ENCODE peak calls at places on chromosomes 7 and 10, in seven cellular contexts. One of them, this sample, is unnamed.

GRCh38 chr10:123926401-123927264 is 35.0 kb upstream of the CPXM2 start:
- DNase-seq in ovary: no peak
- DNase-seq in H1: no peak
- DNase-seq in esophagus muscularis mucosa: no peak
- DNase-seq in transverse colon: no peak
- DNase-seq in stomach: no peak
- DNase-seq in GM12878: peak; percentile 5
- DNase-seq in this sample: no peak

GRCh38 chr10:48603421-48604038 is 1.3 kb downstream of the ARHGAP22 start:
- DNase-seq in esophagus muscularis mucosa: no peak
- DNase-seq in transverse colon: no peak
- DNase-seq in H1: no peak
- DNase-seq in stomach: no peak
- DNase-seq in GM12878: no peak
- DNase-seq in ovary: no peak
- DNase-seq in this sample: peak; percentile 38

GRCh38 chr10:1154531-1154930 is 98.3 kb downstream of the WDR37 start:
- DNase-seq in GM12878: no peak
- DNase-seq in transverse colon: no peak
- DNase-seq in esophagus muscularis mucosa: peak; percentile 80
- DNase-seq in stomach: peak; percentile 18
- DNase-seq in H1: no peak
- DNase-seq in ovary: no peak
- DNase-seq in this sample: peak; percentile 29

GRCh38 chr10:13969118-13969791 is 361.5 kb downstream of the FRMD4A start:
- DNase-seq in GM12878: no peak
- DNase-seq in H1: no peak
- DNase-seq in esophagus muscularis mucosa: no peak
- DNase-seq in stomach: no peak
- DNase-seq in transverse colon: no peak
- DNase-seq in ovary: no peak
- DNase-seq in this sample: no peak

GRCh38 chr7:46752881-46753366 is 829.0 kb downstream of the TNS3 start:
- DNase-seq in stomach: no peak
- DNase-seq in esophagus muscularis mucosa: no peak
- DNase-seq in ovary: no peak
- DNase-seq in GM12878: no peak
- DNase-seq in transverse colon: no peak
- DNase-seq in H1: no peak
- DNase-seq in this sample: no peak

GRCh38 chr7:152136623-152137022 is 111.1 kb downstream of the GALNT11 start:
- DNase-seq in stomach: no peak
- DNase-seq in ovary: no peak
- DNase-seq in esophagus muscularis mucosa: peak; percentile 84
- DNase-seq in H1: no peak
- DNase-seq in GM12878: no peak
- DNase-seq in transverse colon: no peak
- DNase-seq in this sample: no peak

GRCh38 chr10:120503695-120504094 is 46.7 kb downstream of the PLPP4 start:
- DNase-seq in stomach: no peak
- DNase-seq in transverse colon: no peak
- DNase-seq in GM12878: no peak
- DNase-seq in H1: no peak
- DNase-seq in esophagus muscularis mucosa: no peak
- DNase-seq in ovary: no peak
- DNase-seq in this sample: no peak

GRCh38 chr7:45325378-45325777 is 167.8 kb downstream of the RAMP3 start:
- DNase-seq in H1: no peak
- DNase-seq in stomach: no peak
- DNase-seq in esophagus muscularis mucosa: no peak
- DNase-seq in transverse colon: no peak
- DNase-seq in ovary: no peak
- DNase-seq in GM12878: no peak
- DNase-seq in this sample: no peak

GRCh38 chr10:104809288-104810090 is 168.4 kb downstream of the SORCS3 start:
- DNase-seq in esophagus muscularis mucosa: no peak
- DNase-seq in GM12878: no peak
- DNase-seq in stomach: no peak
- DNase-seq in ovary: no peak
- DNase-seq in transverse colon: no peak
- DNase-seq in H1: peak; percentile 23
- DNase-seq in this sample: no peak

DNA sequence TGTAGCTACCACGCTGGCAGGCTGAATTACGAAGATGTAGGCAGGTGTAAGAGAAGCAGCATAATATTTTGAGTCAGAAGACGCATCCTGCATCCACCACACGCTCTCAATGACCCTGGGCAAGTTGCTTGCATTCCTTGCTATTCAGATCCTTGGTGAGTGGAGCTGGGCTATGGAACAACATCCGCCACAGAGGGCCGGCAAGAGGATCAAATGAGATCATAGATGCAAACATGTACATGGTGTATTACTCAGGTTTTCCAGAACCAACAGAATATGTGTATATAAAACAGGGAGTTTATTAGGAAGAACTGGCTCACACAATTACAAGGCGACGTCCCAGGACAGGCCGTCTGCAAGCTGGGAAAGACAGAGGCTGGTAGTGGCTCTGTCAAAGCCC is 51.5 kb downstream of the ADAM12 start:
- DNase-seq in GM12878: no peak
- DNase-seq in H1: no peak
- DNase-seq in stomach: no peak
- DNase-seq in esophagus muscularis mucosa: peak; percentile 86
- DNase-seq in transverse colon: no peak
- DNase-seq in ovary: no peak
- DNase-seq in this sample: no peak
- H3K27ac ChIP-seq in GM12878: no peak overlapping the region
- H3K27ac ChIP-seq in H1: no peak overlapping the region
- H3K27ac ChIP-seq in stomach: no peak overlapping the region
- H3K27ac ChIP-seq in esophagus muscularis mucosa: no peak overlapping the region
- H3K27ac ChIP-seq in transverse colon: no peak overlapping the region
- H3K27ac ChIP-seq in ovary: no peak overlapping the region
- H3K27ac ChIP-seq in this sample: no peak overlapping the region

GRCh38 chr7:130910949-130911944 is 177.2 kb upstream of the KLF14 start:
- DNase-seq in esophagus muscularis mucosa: no peak
- DNase-seq in H1: no peak
- DNase-seq in GM12878: no peak
- DNase-seq in ovary: no peak
- DNase-seq in stomach: no peak
- DNase-seq in transverse colon: no peak
- DNase-seq in this sample: no peak

GRCh38 chr7:130909881-130910672 is 176.1 kb upstream of the KLF14 start:
- DNase-seq in ovary: no peak
- DNase-seq in GM12878: no peak
- DNase-seq in esophagus muscularis mucosa: no peak
- DNase-seq in H1: no peak
- DNase-seq in transverse colon: no peak
- DNase-seq in stomach: no peak
- DNase-seq in this sample: no peak

GRCh38 chr7:130912910-130913720 is 179.1 kb upstream of the KLF14 start:
- DNase-seq in GM12878: peak; percentile 80
- DNase-seq in transverse colon: peak; percentile 79
- DNase-seq in H1: no peak
- DNase-seq in stomach: peak; percentile 67
- DNase-seq in esophagus muscularis mucosa: no peak
- DNase-seq in ovary: peak; percentile 59
- DNase-seq in this sample: peak; percentile 86

GRCh38 chr7:130913721-130914588 is 179.9 kb upstream of the KLF14 start:
- DNase-seq in GM12878: no peak
- DNase-seq in H1: no peak
- DNase-seq in transverse colon: no peak
- DNase-seq in esophagus muscularis mucosa: no peak
- DNase-seq in stomach: no peak
- DNase-seq in ovary: no peak
- DNase-seq in this sample: no peak

DNA sequence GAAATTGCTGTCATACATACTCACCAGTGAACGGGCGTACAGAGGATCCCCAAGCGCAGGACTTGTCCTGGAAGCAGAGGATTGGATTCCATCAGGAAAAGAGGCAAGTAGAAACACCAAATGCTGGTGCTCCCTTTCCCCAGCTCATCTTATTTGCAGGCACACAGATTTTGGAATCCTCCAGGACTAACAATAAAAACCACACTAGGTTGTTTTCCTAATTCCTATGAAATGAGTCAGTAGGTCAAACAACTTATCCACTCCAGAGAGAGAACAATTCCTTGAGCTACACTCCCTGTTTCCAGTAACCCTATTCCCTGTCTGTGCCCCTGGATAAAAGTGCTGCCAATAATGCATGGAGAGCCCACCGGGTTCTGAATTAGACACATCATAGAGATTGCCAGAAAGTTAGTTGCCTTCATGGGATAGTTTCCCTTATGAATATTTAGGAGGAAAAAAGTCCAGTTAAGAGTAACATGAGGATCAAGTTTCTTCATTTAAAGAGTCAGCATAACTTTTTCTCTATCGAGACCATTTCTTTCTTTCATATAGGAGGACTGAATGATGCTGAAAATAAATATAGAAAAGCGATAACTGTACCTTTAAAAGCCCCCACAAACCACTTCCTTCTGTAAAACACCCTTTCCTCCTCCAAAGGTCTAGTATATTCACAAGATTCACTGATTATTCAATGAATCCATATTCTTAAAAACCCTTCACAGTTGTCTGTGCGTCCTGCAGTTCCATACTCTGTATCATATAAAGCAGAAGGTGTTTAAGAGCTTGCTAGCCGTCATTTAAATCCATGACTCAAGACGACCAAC is 178.3 kb upstream of the KLF14 start:
- DNase-seq in GM12878: no peak
- DNase-seq in stomach: no peak
- DNase-seq in transverse colon: no peak
- DNase-seq in H1: no peak
- DNase-seq in esophagus muscularis mucosa: no peak
- DNase-seq in ovary: peak; percentile 14
- DNase-seq in this sample: no peak
- H3K4me1 ChIP-seq in GM12878: peaks cover 44% of the 10 kb centered on the region
- H3K4me1 ChIP-seq in stomach: peaks cover 79% of the 10 kb centered on the region
- H3K4me1 ChIP-seq in transverse colon: peaks cover 40% of the 10 kb centered on the region
- H3K4me1 ChIP-seq in H1: peaks cover 8% of the 10 kb centered on the region
- H3K4me1 ChIP-seq in esophagus muscularis mucosa: peaks cover 85% of the 10 kb centered on the region
- H3K4me1 ChIP-seq in ovary: peaks cover 34% of the 10 kb centered on the region
- H3K4me1 ChIP-seq in this sample: no peaks in the 10 kb centered on the region

GRCh38 chr10:110567201-110568054 is at the start of gene SMC3:
- DNase-seq in transverse colon: peak; percentile 91
- DNase-seq in H1: peak; percentile 87
- DNase-seq in ovary: peak; percentile 91
- DNase-seq in GM12878: peak; percentile 85
- DNase-seq in esophagus muscularis mucosa: peak; percentile 98
- DNase-seq in stomach: peak; percentile 89
- DNase-seq in this sample: peak; percentile 95
- TF ChIP-seq EP300 in transverse colon: no peak
- TF ChIP-seq EP300 in H1: peak; percentile 17
- TF ChIP-seq EP300 in ovary: no peak
- TF ChIP-seq EP300 in GM12878: peak; percentile 67
- TF ChIP-seq EP300 in esophagus muscularis mucosa: no peak
- TF ChIP-seq EP300 in stomach: no peak
- TF ChIP-seq EP300 in this sample: no peak

GRCh38 chr10:51423121-51423452 is 276.3 kb downstream of the CSTF2T start:
- DNase-seq in H1: no peak
- DNase-seq in GM12878: no peak
- DNase-seq in transverse colon: no peak
- DNase-seq in esophagus muscularis mucosa: no peak
- DNase-seq in stomach: no peak
- DNase-seq in ovary: no peak
- DNase-seq in this sample: no peak
- H3K27ac ChIP-seq in H1: no peak overlapping the region
- H3K27ac ChIP-seq in GM12878: no peak overlapping the region
- H3K27ac ChIP-seq in transverse colon: peak overlapping the region; percentile 12
- H3K27ac ChIP-seq in esophagus muscularis mucosa: no peak overlapping the region
- H3K27ac ChIP-seq in stomach: no peak overlapping the region
- H3K27ac ChIP-seq in ovary: no peak overlapping the region
- H3K27ac ChIP-seq in this sample: no peak overlapping the region

DNA sequence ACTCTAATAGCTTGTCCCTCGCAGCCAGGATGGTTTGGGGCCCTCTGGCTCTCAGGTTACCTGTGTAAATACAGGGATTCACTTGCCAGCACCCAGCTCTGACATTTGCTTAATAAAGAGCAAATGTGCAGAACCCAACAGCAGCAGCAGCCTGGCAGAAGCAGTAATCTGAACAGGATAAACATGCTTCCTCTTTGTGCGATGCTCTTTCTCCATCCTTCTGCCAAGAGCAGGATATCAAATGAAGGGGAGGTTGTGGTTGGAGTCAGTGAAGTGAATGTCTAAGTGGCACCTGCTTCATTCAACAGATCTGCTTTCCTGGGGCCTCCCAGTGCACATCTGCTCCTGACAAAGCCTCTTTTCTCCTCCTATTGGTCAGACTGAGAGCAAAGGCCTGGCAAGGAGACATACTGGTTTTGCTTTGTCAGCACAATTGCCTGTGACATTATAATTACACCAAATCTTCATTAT is 130.3 kb downstream of the NRF1 start:
- DNase-seq in GM12878: no peak
- DNase-seq in transverse colon: no peak
- DNase-seq in ovary: no peak
- DNase-seq in esophagus muscularis mucosa: no peak
- DNase-seq in stomach: no peak
- DNase-seq in H1: no peak
- DNase-seq in this sample: no peak
- H3K4me1 ChIP-seq in GM12878: no peaks in the 10 kb centered on the region
- H3K4me1 ChIP-seq in transverse colon: no peaks in the 10 kb centered on the region
- H3K4me1 ChIP-seq in ovary: peaks cover 1% of the 10 kb centered on the region
- H3K4me1 ChIP-seq in esophagus muscularis mucosa: peaks cover 35% of the 10 kb centered on the region
- H3K4me1 ChIP-seq in stomach: no peaks in the 10 kb centered on the region
- H3K4me1 ChIP-seq in H1: peaks cover 7% of the 10 kb centered on the region
- H3K4me1 ChIP-seq in this sample: no peaks in the 10 kb centered on the region

This sample was measured in sigmoid colon.